ENCODE peak calls at places on chromosomes 5 and 9, in seven cellular contexts. One of them, this sample, is unnamed.

GRCh38 chr5:136816327-136816726 is 451.0 kb upstream of the TRPC7 start:
- DNase-seq in dermis blood vessel endothelial cell: no peak
- DNase-seq in posterior cingulate gyrus: no peak
- DNase-seq in amniotic epithelial cell: no peak
- DNase-seq in coronary artery: no peak
- DNase-seq in HTR-8/SVneo: no peak
- DNase-seq in activated naive CD8-positive, alpha-beta T cell treated with anti-CD3 and anti-CD28 coated beads, Interleukin-2, amount 50 U/mL, for 24 hours: no peak
- DNase-seq in this sample: no peak

GRCh38 chr5:6490693-6491092 is 42.0 kb downstream of the UBE2QL1 start:
- DNase-seq in dermis blood vessel endothelial cell: no peak
- DNase-seq in posterior cingulate gyrus: no peak
- DNase-seq in amniotic epithelial cell: no peak
- DNase-seq in coronary artery: peak; percentile 47
- DNase-seq in HTR-8/SVneo: peak; percentile 47
- DNase-seq in activated naive CD8-positive, alpha-beta T cell treated with anti-CD3 and anti-CD28 coated beads, Interleukin-2, amount 50 U/mL, for 24 hours: no peak
- DNase-seq in this sample: no peak

GRCh38 chr5:171450423-171451246 is 31.2 kb downstream of the FGF18 start:
- DNase-seq in dermis blood vessel endothelial cell: peak; percentile 79
- DNase-seq in posterior cingulate gyrus: no peak
- DNase-seq in amniotic epithelial cell: peak; percentile 35
- DNase-seq in coronary artery: no peak
- DNase-seq in HTR-8/SVneo: peak; percentile 80
- DNase-seq in activated naive CD8-positive, alpha-beta T cell treated with anti-CD3 and anti-CD28 coated beads, Interleukin-2, amount 50 U/mL, for 24 hours: peak; percentile 52
- DNase-seq in this sample: peak; percentile 93

GRCh38 chr9:137263506-137263905 is 8.4 kb downstream of the NELFB start:
- DNase-seq in dermis blood vessel endothelial cell: no peak
- DNase-seq in posterior cingulate gyrus: no peak
- DNase-seq in amniotic epithelial cell: no peak
- DNase-seq in coronary artery: no peak
- DNase-seq in HTR-8/SVneo: no peak
- DNase-seq in activated naive CD8-positive, alpha-beta T cell treated with anti-CD3 and anti-CD28 coated beads, Interleukin-2, amount 50 U/mL, for 24 hours: no peak
- DNase-seq in this sample: no peak

GRCh38 chr9:88521308-88521707 is 13.7 kb upstream of the NXNL2 start:
- DNase-seq in dermis blood vessel endothelial cell: no peak
- DNase-seq in posterior cingulate gyrus: no peak
- DNase-seq in amniotic epithelial cell: no peak
- DNase-seq in coronary artery: no peak
- DNase-seq in HTR-8/SVneo: no peak
- DNase-seq in activated naive CD8-positive, alpha-beta T cell treated with anti-CD3 and anti-CD28 coated beads, Interleukin-2, amount 50 U/mL, for 24 hours: no peak
- DNase-seq in this sample: no peak

GRCh38 chr5:125044491-125045282 is 298.2 kb upstream of the ZNF608 start:
- DNase-seq in dermis blood vessel endothelial cell: peak; percentile 13
- DNase-seq in posterior cingulate gyrus: no peak
- DNase-seq in amniotic epithelial cell: no peak
- DNase-seq in coronary artery: no peak
- DNase-seq in HTR-8/SVneo: peak; percentile 7
- DNase-seq in activated naive CD8-positive, alpha-beta T cell treated with anti-CD3 and anti-CD28 coated beads, Interleukin-2, amount 50 U/mL, for 24 hours: no peak
- DNase-seq in this sample: no peak

GRCh38 chr5:54766748-54767147 is 218.6 kb downstream of the ESM1 start:
- DNase-seq in dermis blood vessel endothelial cell: no peak
- DNase-seq in posterior cingulate gyrus: no peak
- DNase-seq in amniotic epithelial cell: no peak
- DNase-seq in coronary artery: no peak
- DNase-seq in HTR-8/SVneo: no peak
- DNase-seq in activated naive CD8-positive, alpha-beta T cell treated with anti-CD3 and anti-CD28 coated beads, Interleukin-2, amount 50 U/mL, for 24 hours: no peak
- DNase-seq in this sample: no peak

GRCh38 chr5:136128416-136128935 is 4.2 kb upstream of the SMAD5 start:
- DNase-seq in dermis blood vessel endothelial cell: no peak
- DNase-seq in posterior cingulate gyrus: no peak
- DNase-seq in amniotic epithelial cell: no peak
- DNase-seq in coronary artery: no peak
- DNase-seq in HTR-8/SVneo: no peak
- DNase-seq in activated naive CD8-positive, alpha-beta T cell treated with anti-CD3 and anti-CD28 coated beads, Interleukin-2, amount 50 U/mL, for 24 hours: no peak
- DNase-seq in this sample: no peak

GRCh38 chr5:109950634-109951033 is 260.9 kb downstream of the MAN2A1 start:
- DNase-seq in dermis blood vessel endothelial cell: no peak
- DNase-seq in posterior cingulate gyrus: no peak
- DNase-seq in amniotic epithelial cell: no peak
- DNase-seq in coronary artery: no peak
- DNase-seq in HTR-8/SVneo: no peak
- DNase-seq in activated naive CD8-positive, alpha-beta T cell treated with anti-CD3 and anti-CD28 coated beads, Interleukin-2, amount 50 U/mL, for 24 hours: no peak
- DNase-seq in this sample: no peak

GRCh38 chr5:4345850-4346249 is 750.2 kb downstream of the IRX1 start:
- DNase-seq in dermis blood vessel endothelial cell: no peak
- DNase-seq in posterior cingulate gyrus: no peak
- DNase-seq in amniotic epithelial cell: no peak
- DNase-seq in coronary artery: no peak
- DNase-seq in HTR-8/SVneo: no peak
- DNase-seq in activated naive CD8-positive, alpha-beta T cell treated with anti-CD3 and anti-CD28 coated beads, Interleukin-2, amount 50 U/mL, for 24 hours: no peak
- DNase-seq in this sample: no peak

GRCh38 chr9:117411547-117411946 is 3.3 kb downstream of the ASTN2 start:
- DNase-seq in dermis blood vessel endothelial cell: peak; percentile 32
- DNase-seq in posterior cingulate gyrus: peak; percentile 36
- DNase-seq in amniotic epithelial cell: no peak
- DNase-seq in coronary artery: no peak
- DNase-seq in HTR-8/SVneo: no peak
- DNase-seq in activated naive CD8-positive, alpha-beta T cell treated with anti-CD3 and anti-CD28 coated beads, Interleukin-2, amount 50 U/mL, for 24 hours: no peak
- DNase-seq in this sample: no peak

GRCh38 chr5:93902288-93902687 is 160.9 kb upstream of the POU5F2 start:
- DNase-seq in dermis blood vessel endothelial cell: no peak
- DNase-seq in posterior cingulate gyrus: no peak
- DNase-seq in amniotic epithelial cell: no peak
- DNase-seq in coronary artery: no peak
- DNase-seq in HTR-8/SVneo: no peak
- DNase-seq in activated naive CD8-positive, alpha-beta T cell treated with anti-CD3 and anti-CD28 coated beads, Interleukin-2, amount 50 U/mL, for 24 hours: no peak
- DNase-seq in this sample: no peak

GRCh38 chr9:127403507-127404192 is 6.7 kb downstream of the SLC2A8 start:
- DNase-seq in dermis blood vessel endothelial cell: no peak
- DNase-seq in posterior cingulate gyrus: no peak
- DNase-seq in amniotic epithelial cell: no peak
- DNase-seq in coronary artery: no peak
- DNase-seq in HTR-8/SVneo: no peak
- DNase-seq in activated naive CD8-positive, alpha-beta T cell treated with anti-CD3 and anti-CD28 coated beads, Interleukin-2, amount 50 U/mL, for 24 hours: no peak
- DNase-seq in this sample: no peak

GRCh38 chr9:133726401-133727276 is 11.5 kb downstream of the SARDH start:
- DNase-seq in dermis blood vessel endothelial cell: peak; percentile 66
- DNase-seq in posterior cingulate gyrus: peak; percentile 18
- DNase-seq in amniotic epithelial cell: peak; percentile 44
- DNase-seq in coronary artery: no peak
- DNase-seq in HTR-8/SVneo: peak; percentile 64
- DNase-seq in activated naive CD8-positive, alpha-beta T cell treated with anti-CD3 and anti-CD28 coated beads, Interleukin-2, amount 50 U/mL, for 24 hours: peak; percentile 53
- DNase-seq in this sample: peak; percentile 83

GRCh38 chr9:68739631-68740174 is 34.7 kb downstream of the PIP5K1B start:
- DNase-seq in dermis blood vessel endothelial cell: no peak
- DNase-seq in posterior cingulate gyrus: no peak
- DNase-seq in amniotic epithelial cell: no peak
- DNase-seq in coronary artery: no peak
- DNase-seq in HTR-8/SVneo: no peak
- DNase-seq in activated naive CD8-positive, alpha-beta T cell treated with anti-CD3 and anti-CD28 coated beads, Interleukin-2, amount 50 U/mL, for 24 hours: no peak
- DNase-seq in this sample: no peak

GRCh38 chr9:83505282-83505681 is 32.9 kb downstream of the FRMD3 start:
- DNase-seq in dermis blood vessel endothelial cell: no peak
- DNase-seq in posterior cingulate gyrus: no peak
- DNase-seq in amniotic epithelial cell: no peak
- DNase-seq in coronary artery: no peak
- DNase-seq in HTR-8/SVneo: no peak
- DNase-seq in activated naive CD8-positive, alpha-beta T cell treated with anti-CD3 and anti-CD28 coated beads, Interleukin-2, amount 50 U/mL, for 24 hours: no peak
- DNase-seq in this sample: no peak

GRCh38 chr5:72380491-72381274 is 60.5 kb downstream of the PTCD2 start:
- DNase-seq in dermis blood vessel endothelial cell: no peak
- DNase-seq in posterior cingulate gyrus: no peak
- DNase-seq in amniotic epithelial cell: no peak
- DNase-seq in coronary artery: no peak
- DNase-seq in HTR-8/SVneo: no peak
- DNase-seq in activated naive CD8-positive, alpha-beta T cell treated with anti-CD3 and anti-CD28 coated beads, Interleukin-2, amount 50 U/mL, for 24 hours: no peak
- DNase-seq in this sample: no peak

GRCh38 chr5:50559955-50560354 is 106.5 kb upstream of the PARP8 start:
- DNase-seq in dermis blood vessel endothelial cell: no peak
- DNase-seq in posterior cingulate gyrus: no peak
- DNase-seq in amniotic epithelial cell: no peak
- DNase-seq in coronary artery: no peak
- DNase-seq in HTR-8/SVneo: no peak
- DNase-seq in activated naive CD8-positive, alpha-beta T cell treated with anti-CD3 and anti-CD28 coated beads, Interleukin-2, amount 50 U/mL, for 24 hours: no peak
- DNase-seq in this sample: no peak

GRCh38 chr5:179300834-179301233 is 44.4 kb downstream of the ADAMTS2 start:
- DNase-seq in dermis blood vessel endothelial cell: no peak
- DNase-seq in posterior cingulate gyrus: no peak
- DNase-seq in amniotic epithelial cell: no peak
- DNase-seq in coronary artery: no peak
- DNase-seq in HTR-8/SVneo: no peak
- DNase-seq in activated naive CD8-positive, alpha-beta T cell treated with anti-CD3 and anti-CD28 coated beads, Interleukin-2, amount 50 U/mL, for 24 hours: no peak
- DNase-seq in this sample: no peak

GRCh38 chr5:15807248-15807647 is 307.3 kb downstream of the FBXL7 start:
- DNase-seq in dermis blood vessel endothelial cell: no peak
- DNase-seq in posterior cingulate gyrus: no peak
- DNase-seq in amniotic epithelial cell: peak; percentile 48
- DNase-seq in coronary artery: no peak
- DNase-seq in HTR-8/SVneo: no peak
- DNase-seq in activated naive CD8-positive, alpha-beta T cell treated with anti-CD3 and anti-CD28 coated beads, Interleukin-2, amount 50 U/mL, for 24 hours: no peak
- DNase-seq in this sample: no peak

GRCh38 chr5:178234753-178235599 is 2.4 kb upstream of the PHYKPL start:
- DNase-seq in dermis blood vessel endothelial cell: peak; percentile 81
- DNase-seq in posterior cingulate gyrus: peak; percentile 40
- DNase-seq in amniotic epithelial cell: peak; percentile 44
- DNase-seq in coronary artery: no peak
- DNase-seq in HTR-8/SVneo: peak; percentile 77
- DNase-seq in activated naive CD8-positive, alpha-beta T cell treated with anti-CD3 and anti-CD28 coated beads, Interleukin-2, amount 50 U/mL, for 24 hours: peak; percentile 89
- DNase-seq in this sample: no peak

GRCh38 chr9:116812231-116813028 is 125.3 kb downstream of the TRIM32 start:
- DNase-seq in dermis blood vessel endothelial cell: no peak
- DNase-seq in posterior cingulate gyrus: no peak
- DNase-seq in amniotic epithelial cell: no peak
- DNase-seq in coronary artery: no peak
- DNase-seq in HTR-8/SVneo: no peak
- DNase-seq in activated naive CD8-positive, alpha-beta T cell treated with anti-CD3 and anti-CD28 coated beads, Interleukin-2, amount 50 U/mL, for 24 hours: no peak
- DNase-seq in this sample: no peak

GRCh38 chr9:36207016-36207415 is 16.3 kb downstream of the CLTA start:
- DNase-seq in dermis blood vessel endothelial cell: peak; percentile 43
- DNase-seq in posterior cingulate gyrus: no peak
- DNase-seq in amniotic epithelial cell: peak; percentile 54
- DNase-seq in coronary artery: no peak
- DNase-seq in HTR-8/SVneo: no peak
- DNase-seq in activated naive CD8-positive, alpha-beta T cell treated with anti-CD3 and anti-CD28 coated beads, Interleukin-2, amount 50 U/mL, for 24 hours: no peak
- DNase-seq in this sample: no peak

GRCh38 chr9:122827759-122828090 is 663 bp downstream of the PDCL start:
- DNase-seq in dermis blood vessel endothelial cell: peak; percentile 64
- DNase-seq in posterior cingulate gyrus: no peak
- DNase-seq in amniotic epithelial cell: peak; percentile 34
- DNase-seq in coronary artery: no peak
- DNase-seq in HTR-8/SVneo: peak; percentile 13
- DNase-seq in activated naive CD8-positive, alpha-beta T cell treated with anti-CD3 and anti-CD28 coated beads, Interleukin-2, amount 50 U/mL, for 24 hours: no peak
- DNase-seq in this sample: no peak

GRCh38 chr9:77964258-77964657 is 67.4 kb downstream of the GNAQ start:
- DNase-seq in dermis blood vessel endothelial cell: no peak
- DNase-seq in posterior cingulate gyrus: no peak
- DNase-seq in amniotic epithelial cell: no peak
- DNase-seq in coronary artery: no peak
- DNase-seq in HTR-8/SVneo: no peak
- DNase-seq in activated naive CD8-positive, alpha-beta T cell treated with anti-CD3 and anti-CD28 coated beads, Interleukin-2, amount 50 U/mL, for 24 hours: no peak
- DNase-seq in this sample: no peak

GRCh38 chr9:81266674-81267073 is 422.7 kb downstream of the TLE1 start:
- DNase-seq in dermis blood vessel endothelial cell: no peak
- DNase-seq in posterior cingulate gyrus: no peak
- DNase-seq in amniotic epithelial cell: peak; percentile 70
- DNase-seq in coronary artery: no peak
- DNase-seq in HTR-8/SVneo: no peak
- DNase-seq in activated naive CD8-positive, alpha-beta T cell treated with anti-CD3 and anti-CD28 coated beads, Interleukin-2, amount 50 U/mL, for 24 hours: no peak
- DNase-seq in this sample: no peak

GRCh38 chr5:38414348-38414747 is 142.1 kb downstream of the LIFR start:
- DNase-seq in dermis blood vessel endothelial cell: no peak
- DNase-seq in posterior cingulate gyrus: no peak
- DNase-seq in amniotic epithelial cell: peak; percentile 14
- DNase-seq in coronary artery: no peak
- DNase-seq in HTR-8/SVneo: no peak
- DNase-seq in activated naive CD8-positive, alpha-beta T cell treated with anti-CD3 and anti-CD28 coated beads, Interleukin-2, amount 50 U/mL, for 24 hours: no peak
- DNase-seq in this sample: no peak

GRCh38 chr9:129270903-129271431 is 92.9 kb upstream of the IER5L start:
- DNase-seq in dermis blood vessel endothelial cell: no peak
- DNase-seq in posterior cingulate gyrus: no peak
- DNase-seq in amniotic epithelial cell: peak; percentile 96
- DNase-seq in coronary artery: no peak
- DNase-seq in HTR-8/SVneo: no peak
- DNase-seq in activated naive CD8-positive, alpha-beta T cell treated with anti-CD3 and anti-CD28 coated beads, Interleukin-2, amount 50 U/mL, for 24 hours: peak; percentile 23
- DNase-seq in this sample: peak; percentile 55